ENCODE peak calls at places on chromosomes 13 and 19, in seven cellular contexts. N is stimulated activated CD8-positive, alpha-beta memory T cell treated with anti-CD3 and anti-CD28 coated beads, Interleukin-15, amount 100 ng/mL, for 1 hour; Y is stimulated activated CD4-positive, alpha-beta T cell treated with anti-CD3 and anti-CD28 coated beads, Interleukin-15, amount 100 ng/mL, for 1 hour; I is HT-29; Q is T-cell; W is upper lobe of right lung; K is CD8-positive, alpha-beta T cell. T is an unnamed sample.

GRCh38 chr13:33787051-33787591 is 30.8 kb upstream of the RFC3 start:
- DNase-seq in K (no peak), Y (no peak), I (no peak), W (no peak), Q (peak), N (no peak), T (no peak)

GRCh38 chr19:51185868-51186215 is 39.0 kb upstream of the CD33 start:
- DNase-seq in I (no peak), Y (no peak), W (no peak), Q (no peak), N (no peak), K (no peak), T (no peak)

GRCh38 chr13:77751513-77752456 is 54.3 kb downstream of the SLAIN1 start:
- DNase-seq in I (peak), K (peak), N (peak), W (no peak), Y (no peak), Q (peak), T (no peak)

GRCh38 chr13:43880451-43880850 is 747 bp downstream of the LACC1 start:
- DNase-seq in Q (no peak), K (no peak), N (no peak), Y (no peak), I (peak), W (no peak), T (no peak)

GRCh38 chr19:13909430-13909829 is 3.4 kb downstream of the CC2D1A start:
- DNase-seq in K (no peak), Y (no peak), Q (no peak), I (no peak), N (no peak), W (no peak), T (no peak)

GRCh38 chr19:411723-412355 is 2.9 kb upstream of the C2CD4C start:
- DNase-seq in K (no peak), N (no peak), W (peak), Y (no peak), I (no peak), Q (no peak), T (no peak)

GRCh38 chr19:13492128-13492527 is 14.2 kb downstream of the CACNA1A start:
- DNase-seq in N (no peak), Q (no peak), I (no peak), Y (no peak), K (no peak), W (no peak), T (no peak)

GRCh38 chr13:50893211-50893852 is 16.3 kb upstream of the RNASEH2B start:
- DNase-seq in K (peak), N (no peak), W (no peak), Y (no peak), I (no peak), Q (no peak), T (no peak)

GRCh38 chr19:8585894-8586750 is 8.9 kb upstream of the MYO1F start:
- DNase-seq in Q (peak), W (peak), Y (peak), K (peak), N (peak), I (peak), T (no peak)

GRCh38 chr13:85536706-85537105 is 262.5 kb downstream of the SLITRK6 start:
- DNase-seq in Q (no peak), Y (no peak), N (no peak), I (no peak), K (no peak), W (no peak), T (no peak)

GRCh38 chr19:45638930-45639729 is at the start of gene EML2:
- DNase-seq in I (peak), W (peak), K (peak), Q (peak), Y (peak), N (peak), T (no peak)

GRCh38 chr13:79593611-79594275 is 112.8 kb downstream of the NDFIP2 start:
- DNase-seq in I (no peak), N (no peak), Y (no peak), K (no peak), Q (no peak), W (no peak), T (no peak)

GRCh38 chr19:4878491-4878968 is 11.1 kb upstream of the PLIN3 start:
- DNase-seq in Q (no peak), I (no peak), N (no peak), W (no peak), K (peak), Y (no peak), T (no peak)

GRCh38 chr19:51093066-51093465 is 10.4 kb upstream of the KLK14 start:
- DNase-seq in Y (no peak), W (no peak), I (peak), Q (no peak), K (no peak), N (no peak), T (no peak)

GRCh38 chr19:29704562-29705558 is 10.2 kb downstream of the C19orf12 start:
- DNase-seq in K (no peak), Q (no peak), I (no peak), N (no peak), Y (no peak), W (no peak), T (no peak)

GRCh38 chr13:112137144-112137543 is 70.2 kb downstream of the SOX1 start:
- DNase-seq in I (no peak), N (no peak), Y (no peak), W (peak), K (no peak), Q (no peak), T (no peak)

GRCh38 chr19:7191946-7192691 is 102.1 kb downstream of the INSR start:
- DNase-seq in Y (peak), Q (peak), I (no peak), W (no peak), K (peak), N (peak), T (no peak)

GRCh38 chr13:43285891-43286602 is 262.7 kb downstream of the DNAJC15 start:
- DNase-seq in I (no peak), W (no peak), Y (no peak), K (no peak), N (no peak), Q (no peak), T (no peak)

GRCh38 chr19:18776288-18776594 is 14.9 kb downstream of the COMP start:
- DNase-seq in W (no peak), N (no peak), Y (no peak), I (no peak), K (no peak), Q (no peak), T (no peak)

GRCh38 chr13:114315074-114315785 is 927 bp downstream of the CHAMP1 start:
- DNase-seq in Q (no peak), Y (no peak), I (peak), K (no peak), W (no peak), N (no peak), T (no peak)

GRCh38 chr13:106917673-106918652 is 350.0 kb upstream of the ARGLU1 start:
- DNase-seq in I (peak), N (peak), Y (peak), W (peak), Q (peak), K (peak), T (no peak)